ENCODE peak calls at places on chromosomes 2 and 18, in four cellular contexts. B is stomach, Y is breast epithelium, J is GM12878. W is an unnamed sample. For H3K27me3, the result is how much of the 10 kb centered on the place peaks cover.

GRCh38 chr2:236971131-236971850 is 114.4 kb upstream of the COPS8 start:
- DNase-seq in B (peak), J (no peak), Y (no peak), W (no peak)

GRCh38 chr2:191318037-191318728 is 73.0 kb downstream of the MYO1B start:
- DNase-seq in J (no peak), B (no peak), Y (no peak), W (no peak)

GRCh38 chr2:225494100-225494459 is 94.6 kb downstream of the NYAP2 start:
- DNase-seq in Y (no peak), J (no peak), B (no peak), W (no peak)

GRCh38 chr2:241564596-241565411 is 6.3 kb downstream of the BOK start:
- DNase-seq in B (no peak), J (no peak), Y (no peak), W (no peak)

GRCh38 chr2:86695053-86695691 is 24.9 kb upstream of the RMND5A start:
- DNase-seq in Y (no peak), J (no peak), B (peak), W (no peak)

GRCh38 chr2:31354837-31355236 is 59.7 kb downstream of the XDH start:
- DNase-seq in B (no peak), Y (no peak), J (no peak), W (no peak)

GRCh38 chr2:144377929-144378328 is 142.0 kb downstream of the ZEB2 start:
- DNase-seq in Y (no peak), B (no peak), J (no peak), W (no peak)

GRCh38 chr2:41736105-41736567 is 311.7 kb upstream of the PKDCC start:
- DNase-seq in B (no peak), J (peak), Y (no peak), W (no peak)

GRCh38 chr2:157182204-157182709 is 75.2 kb upstream of the GALNT5 start:
- DNase-seq in B (no peak), J (no peak), Y (no peak), W (no peak)

GRCh38 chr2:153474407-153474806 is 4.2 kb downstream of the RPRM start:
- DNase-seq in J (no peak), Y (no peak), B (no peak), W (no peak)

GRCh38 chr18:49013961-49014604 is 63.3 kb upstream of the SMAD7 start:
- DNase-seq in J (no peak), B (peak), Y (no peak), W (no peak)

GRCh38 chr2:127577208-127577475 is 41.7 kb downstream of the MYO7B start:
- DNase-seq in B (no peak), J (no peak), Y (no peak), W (no peak)

GRCh38 chr2:32745191-32745590 is 117.3 kb downstream of the TTC27 start:
- DNase-seq in J (no peak), Y (no peak), B (no peak), W (no peak)

GRCh38 chr2:240326246-240326645 is 109.2 kb upstream of the GPC1 start:
- DNase-seq in B (no peak), Y (no peak), J (no peak), W (no peak)

GRCh38 chr2:19425419-19425818 is 67.0 kb upstream of the OSR1 start:
- DNase-seq in B (no peak), Y (no peak), J (no peak), W (no peak)

GRCh38 chr2:94871226-94872087 is at the start of gene TEKT4:
- DNase-seq in J (no peak), Y (no peak), B (no peak), W (no peak)

GRCh38 chr2:15893689-15894325 is 46.5 kb upstream of the MYCN start:
- DNase-seq in Y (no peak), B (no peak), J (no peak), W (no peak)

GRCh38 chr18:80245781-80246655 is 1.3 kb downstream of the PARD6G start:
- DNase-seq in B (no peak), Y (no peak), J (no peak), W (no peak)

GRCh38 chr2:85735691-85736090 is 18.1 kb upstream of the ATOH8 start:
- DNase-seq in B (no peak), Y (no peak), J (no peak), W (no peak)

GRCh38 chr2:220228310-220229006 is 601.0 kb downstream of the SLC4A3 start:
- DNase-seq in Y (no peak), B (no peak), J (no peak), W (peak)

GRCh38 chr18:36901277-36901701 is 72.4 kb downstream of the KIAA1328 start:
- DNase-seq in Y (no peak), B (no peak), J (no peak), W (no peak)

GRCh38 chr2:101655941-101656422 is 41.5 kb upstream of the MAP4K4 start:
- DNase-seq in J (no peak), B (no peak), Y (no peak), W (no peak)

GRCh38 chr18:35045121-35045520 is 3.9 kb downstream of the MAPRE2 start:
- DNase-seq in B (no peak), J (no peak), Y (no peak), W (no peak)

GRCh38 chr18:77339093-77339492 is 89.4 kb downstream of the GALR1 start:
- DNase-seq in Y (no peak), B (no peak), J (no peak), W (no peak)

GRCh38 chr2:238113611-238114010 is 13.5 kb downstream of the ESPNL start:
- DNase-seq in Y (no peak), J (no peak), B (no peak), W (no peak)

GRCh38 chr2:65500319-65501040 is 68.1 kb upstream of the SPRED2 start:
- DNase-seq in Y (no peak), B (no peak), J (peak), W (no peak)

GRCh38 chr2:47190188-47190818 is 35.2 kb upstream of the STPG4 start:
- DNase-seq in J (no peak), B (no peak), Y (no peak), W (no peak)

GRCh38 chr2:187543488-187543887 is 10.7 kb downstream of the TFPI start:
- DNase-seq in B (no peak), J (no peak), Y (no peak), W (no peak)

GRCh38 chr18:34729264-34729663 is 19.2 kb downstream of the DTNA start:
- DNase-seq in B (no peak), Y (no peak), J (no peak), W (no peak)

DNA sequence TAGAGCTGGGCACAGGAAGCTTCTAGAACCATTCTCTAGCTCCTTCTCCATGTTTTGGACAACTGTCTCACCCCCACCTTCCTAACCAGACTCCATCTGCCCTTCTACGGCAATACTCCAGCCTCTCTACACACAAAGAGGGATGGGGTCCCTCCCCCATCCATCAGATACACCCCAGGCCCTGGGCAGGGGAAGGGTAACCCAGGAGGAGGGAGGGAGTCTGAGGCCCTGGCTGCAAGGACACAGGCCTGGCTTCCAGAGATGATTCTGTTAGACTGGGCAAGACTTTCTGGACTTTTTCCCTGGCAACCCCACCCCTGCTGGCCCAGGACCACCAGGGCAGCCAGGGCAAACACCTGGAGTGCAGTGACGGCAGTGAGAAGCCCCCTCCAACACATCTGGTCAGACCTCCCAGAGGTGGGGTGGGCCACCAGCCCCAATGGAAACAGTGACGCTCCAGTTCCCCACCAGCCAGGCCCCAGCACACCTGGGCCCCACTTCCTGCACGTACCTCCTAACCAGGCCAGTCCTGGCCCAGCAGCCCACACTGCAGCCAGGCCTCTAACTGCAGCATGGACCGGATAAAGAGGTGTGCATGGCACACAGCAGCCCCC is 6.5 kb downstream of the CYP26B1 start:
- DNase-seq in Y (no peak), J (no peak), B (no peak), W (no peak)
- H3K27me3 ChIP-seq in Y (under half), J (under half), B (under half), W (under half)

GRCh38 chr2:210938228-210938627 is 381.8 kb downstream of the CPS1 start:
- DNase-seq in B (no peak), J (no peak), Y (no peak), W (no peak)
- TF ChIP-seq POLR2AphosphoS5 in B (no peak), J (no peak), Y (no peak), W (no peak)

GRCh38 chr2:73174244-73174643 is 28.1 kb upstream of the NOTO start:
- DNase-seq in Y (no peak), J (no peak), B (no peak), W (no peak)

GRCh38 chr2:73173781-73174180 is 28.6 kb upstream of the NOTO start:
- DNase-seq in J (no peak), Y (no peak), B (no peak), W (no peak)

GRCh38 chr2:73175663-73176204 is 26.6 kb upstream of the NOTO start:
- DNase-seq in J (no peak), Y (no peak), B (peak), W (no peak)

GRCh38 chr2:73176205-73176880 is 26.0 kb upstream of the NOTO start:
- DNase-seq in J (no peak), Y (no peak), B (peak), W (no peak)

DNA sequence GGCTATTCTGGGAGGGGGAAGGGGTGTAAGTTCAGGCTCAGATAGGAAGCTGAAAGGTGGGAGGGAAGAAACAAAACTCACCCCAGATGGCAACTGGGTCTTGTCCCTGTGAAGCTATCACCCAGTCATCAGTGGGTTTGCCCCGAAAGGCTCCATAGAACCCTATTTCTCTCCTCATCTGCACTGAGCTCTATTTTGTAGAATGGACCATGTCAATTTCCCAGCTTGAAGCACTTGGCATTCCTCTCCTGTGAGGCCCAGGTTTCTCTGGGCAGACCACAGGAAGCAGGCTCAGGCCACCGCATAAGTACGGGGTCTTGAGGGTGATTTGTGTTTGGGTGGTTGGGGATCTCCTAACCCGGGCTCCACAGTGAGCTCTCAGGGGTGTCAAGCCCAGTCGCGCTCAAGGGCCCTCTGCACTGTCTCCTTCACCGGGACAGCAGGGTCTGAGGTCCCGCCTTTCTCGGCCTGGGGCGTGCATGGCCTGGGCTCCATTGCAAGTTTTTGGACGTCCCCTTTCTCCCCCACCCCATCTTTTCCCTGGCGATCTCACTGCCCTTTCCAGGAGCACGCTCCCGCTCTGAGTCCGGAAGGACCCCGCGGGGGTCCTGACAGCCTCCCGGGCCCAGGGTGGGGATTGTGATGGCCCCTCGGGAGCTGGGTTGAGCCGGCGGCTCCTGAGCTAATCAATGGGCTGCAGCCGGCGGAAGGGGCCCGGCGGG is 27.3 kb upstream of the NOTO start:
- DNase-seq in J (no peak), Y (no peak), B (no peak), W (no peak)
- H3K27me3 ChIP-seq in J (under half), Y (under half), B (under half), W (under half)

GRCh38 chr2:8459474-8459873 is 222.4 kb upstream of the ID2 start:
- DNase-seq in Y (no peak), B (peak), J (no peak), W (no peak)

GRCh38 chr2:8457092-8457481 is 224.8 kb upstream of the ID2 start:
- DNase-seq in B (peak), J (no peak), Y (no peak), W (no peak)

GRCh38 chr2:8456149-8457091 is 225.4 kb upstream of the ID2 start:
- DNase-seq in J (no peak), Y (no peak), B (peak), W (no peak)

GRCh38 chr2:8458461-8459459 is 223.1 kb upstream of the ID2 start:
- DNase-seq in B (no peak), J (no peak), Y (no peak), W (no peak)

GRCh38 chr2:8457620-8458255 is 224.1 kb upstream of the ID2 start:
- DNase-seq in B (peak), J (no peak), Y (no peak), W (no peak)
- TF ChIP-seq POLR2AphosphoS5 in B (no peak), J (no peak), Y (no peak), W (no peak)

DNA sequence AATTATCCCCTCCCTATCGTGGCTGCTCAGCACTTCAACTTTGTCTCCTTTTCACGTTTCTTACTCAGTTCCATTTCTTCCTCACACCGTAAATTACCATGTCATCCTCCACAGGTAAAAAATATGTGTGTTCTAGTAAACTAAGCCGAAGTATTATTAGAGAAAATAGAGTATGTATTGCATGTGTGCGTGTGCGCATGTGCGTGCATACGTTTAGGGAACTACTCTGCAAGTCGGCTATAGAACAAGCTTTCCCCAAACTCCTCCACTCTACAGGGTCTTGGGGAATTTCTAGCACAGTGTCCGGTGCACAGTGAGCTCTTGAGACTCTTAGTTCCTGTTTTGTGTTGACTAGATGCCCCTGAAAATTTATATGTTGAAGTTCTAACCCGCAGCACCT is 9.1 kb upstream of the RAX start:
- DNase-seq in B (no peak), Y (no peak), J (no peak), W (no peak)
- H3K27me3 ChIP-seq in B (under half), Y (under half), J (under half), W (under half)

DNA sequence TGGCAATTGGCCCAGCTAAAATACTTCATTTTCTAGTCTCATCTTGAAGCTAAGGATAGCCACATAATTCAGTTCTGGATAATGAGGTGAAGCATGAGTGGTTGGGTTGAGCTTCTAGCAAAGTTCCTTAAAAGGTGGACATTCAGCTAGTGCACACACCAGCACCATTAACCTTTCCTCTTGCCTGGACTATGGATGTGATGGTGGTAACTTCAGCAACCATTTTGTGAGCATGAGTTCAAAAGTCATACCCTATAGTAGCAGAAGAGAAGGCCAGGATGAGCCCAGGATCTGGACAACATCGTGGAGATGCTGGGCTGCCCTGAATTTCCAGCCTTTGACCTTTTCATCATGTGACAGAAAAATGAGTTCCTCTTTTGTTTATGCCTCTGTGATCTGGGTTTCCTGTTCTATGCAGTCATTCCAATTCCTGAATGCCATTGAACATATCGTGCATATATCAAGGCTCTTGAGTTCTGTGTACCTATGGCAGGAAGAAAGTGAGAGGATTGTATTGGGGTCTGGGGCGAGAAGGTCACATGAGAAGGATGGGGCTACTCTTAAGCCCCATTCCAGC is 68.2 kb upstream of the HAAO start:
- DNase-seq in B (no peak), J (no peak), Y (no peak), W (no peak)
- TF ChIP-seq POLR2AphosphoS5 in B (no peak), J (no peak), Y (no peak), W (no peak)

W was measured in Panc1.